ENCODE peak calls at places on chromosomes 11 and 22, in ten cellular contexts. J is spleen, L is K562, F is mammary epithelial cell, V is IMR-90, P is hepatocyte, M is GM23338, T is transverse colon, C is colonic mucosa, G is suprapubic skin. A is an unnamed sample.

GRCh38 chr11:40689823-40690222 is 769.6 kb downstream of the LRRC4C start:
- DNase-seq in J (no peak), L (no peak), F (no peak), V (no peak), P (no peak), M (no peak), T (no peak), C (no peak), G (no peak), A (no peak)

GRCh38 chr11:2305862-2306823 is 4.3 kb downstream of the TSPAN32 start:
- DNase-seq in J (peak; percentile 86), L (no peak), F (no peak), V (peak; percentile 85), P (peak; percentile 82), M (no peak), T (peak; percentile 73), C (peak; percentile 71), G (no peak), A (no peak)

GRCh38 chr11:130737866-130738431 is 178.3 kb downstream of the SNX19 start:
- DNase-seq in J (peak; percentile 47), L (no peak), F (no peak), V (peak; percentile 89), P (peak; percentile 41), M (no peak), T (no peak), C (no peak), G (no peak), A (no peak)

GRCh38 chr11:116112031-116112935 is 608.1 kb upstream of the CADM1 start:
- DNase-seq in J (no peak), L (no peak), F (peak; percentile 19), V (no peak), P (no peak), M (no peak), T (no peak), C (no peak), G (no peak), A (no peak)

GRCh38 chr11:59865031-59865430 is 1.3 kb downstream of the TCN1 start:
- DNase-seq in J (no peak), L (no peak), F (peak; percentile 82), V (no peak), P (no peak), M (no peak), T (no peak), C (no peak), G (no peak), A (no peak)

GRCh38 chr11:38791346-38791961 is 2193.4 kb upstream of the RAG2 start:
- DNase-seq in J (no peak), L (peak; percentile 43), F (peak; percentile 39), V (peak; percentile 58), P (peak; percentile 91), M (peak; percentile 75), T (no peak), C (peak; percentile 42), G (no peak), A (no peak)

GRCh38 chr11:68855205-68855978 is 13.7 kb upstream of the CPT1A start:
- DNase-seq in J (peak; percentile 90), L (no peak), F (no peak), V (peak; percentile 55), P (peak; percentile 75), M (peak; percentile 64), T (peak; percentile 41), C (peak; percentile 58), G (peak; percentile 70), A (peak; percentile 29)

GRCh38 chr22:35437038-35437437 is 37.1 kb downstream of the MCM5 start:
- DNase-seq in J (no peak), L (peak; percentile 89), F (no peak), V (no peak), P (no peak), M (peak; percentile 83), T (no peak), C (no peak), G (no peak), A (no peak)

GRCh38 chr22:44522526-44523170 is 24.6 kb upstream of the RTL6 start:
- DNase-seq in J (no peak), L (no peak), F (no peak), V (no peak), P (no peak), M (no peak), T (no peak), C (no peak), G (peak; percentile 48), A (no peak)

GRCh38 chr22:35631597-35631996 is 14.5 kb upstream of the MB start:
- DNase-seq in J (peak; percentile 68), L (peak; percentile 50), F (peak; percentile 21), V (no peak), P (peak; percentile 58), M (peak; percentile 92), T (peak; percentile 73), C (peak; percentile 70), G (no peak), A (no peak)

GRCh38 chr22:48957987-48958321 is 869.7 kb downstream of the BRD1 start:
- DNase-seq in J (peak; percentile 64), L (no peak), F (no peak), V (no peak), P (no peak), M (no peak), T (no peak), C (peak; percentile 2), G (no peak), A (no peak)

GRCh38 chr11:46342237-46342636 is 5.0 kb upstream of the DGKZ start:
- DNase-seq in J (no peak), L (no peak), F (no peak), V (no peak), P (peak; percentile 56), M (peak; percentile 69), T (no peak), C (no peak), G (no peak), A (no peak)

GRCh38 chr11:114478768-114479167 is 39.5 kb downstream of the REXO2 start:
- DNase-seq in J (no peak), L (no peak), F (peak; percentile 44), V (no peak), P (no peak), M (peak; percentile 22), T (no peak), C (no peak), G (no peak), A (no peak)

DNA sequence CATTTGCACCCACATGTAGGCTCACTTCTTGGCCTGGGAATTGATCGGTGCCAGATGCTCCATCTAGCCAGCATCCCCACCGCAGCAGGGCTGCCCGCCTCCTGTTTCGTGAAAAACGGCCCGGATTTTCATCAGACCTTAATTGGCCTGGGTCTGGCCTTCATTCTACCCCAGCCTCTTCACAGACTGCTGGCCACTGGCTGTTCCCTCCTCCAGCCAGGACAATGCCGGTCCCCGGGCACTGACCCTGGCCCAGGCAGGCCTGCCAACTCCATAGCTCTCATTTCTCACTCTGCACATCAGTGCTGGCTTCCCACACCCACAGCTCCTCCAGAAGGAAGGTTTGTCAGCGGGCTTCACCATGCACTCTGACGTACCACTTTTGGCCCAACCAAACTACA is 27.9 kb downstream of the TIMP3 start:
- DNase-seq in J (no peak), L (no peak), F (no peak), V (no peak), P (no peak), M (no peak), T (no peak), C (no peak), G (no peak), A (no peak)
- H3K27ac ChIP-seq in J (peak overlapping the region; percentile 72), L (no peak overlapping the region), F (no peak overlapping the region), V (no peak overlapping the region), P (no peak overlapping the region), M (no peak overlapping the region), T (no peak overlapping the region), C (no peak overlapping the region), G (peak overlapping the region; percentile 23), A (no peak overlapping the region)

GRCh38 chr22:27937453-27937852 is 18.4 kb upstream of the PITPNB start:
- DNase-seq in J (no peak), L (no peak), F (no peak), V (no peak), P (no peak), M (no peak), T (no peak), C (no peak), G (no peak), A (no peak)
- TF ChIP-seq CTCF in J (no peak), L (peak; percentile 16), F (peak; percentile 14), V (peak; percentile 19), P (no peak), M (no peak), T (no peak), C (no peak), G (no peak), A (no peak)

GRCh38 chr11:76335827-76336226 is 45.1 kb downstream of the THAP12 start:
- DNase-seq in J (no peak), L (no peak), F (no peak), V (no peak), P (no peak), M (no peak), T (no peak), C (peak; percentile 12), G (no peak), A (no peak)
- H3K27ac ChIP-seq in J (no peak overlapping the region), L (no peak overlapping the region), F (no peak overlapping the region), V (no peak overlapping the region), P (no peak overlapping the region), M (no peak overlapping the region), T (no peak overlapping the region), C (no peak overlapping the region), G (no peak overlapping the region), A (no peak overlapping the region)

DNA sequence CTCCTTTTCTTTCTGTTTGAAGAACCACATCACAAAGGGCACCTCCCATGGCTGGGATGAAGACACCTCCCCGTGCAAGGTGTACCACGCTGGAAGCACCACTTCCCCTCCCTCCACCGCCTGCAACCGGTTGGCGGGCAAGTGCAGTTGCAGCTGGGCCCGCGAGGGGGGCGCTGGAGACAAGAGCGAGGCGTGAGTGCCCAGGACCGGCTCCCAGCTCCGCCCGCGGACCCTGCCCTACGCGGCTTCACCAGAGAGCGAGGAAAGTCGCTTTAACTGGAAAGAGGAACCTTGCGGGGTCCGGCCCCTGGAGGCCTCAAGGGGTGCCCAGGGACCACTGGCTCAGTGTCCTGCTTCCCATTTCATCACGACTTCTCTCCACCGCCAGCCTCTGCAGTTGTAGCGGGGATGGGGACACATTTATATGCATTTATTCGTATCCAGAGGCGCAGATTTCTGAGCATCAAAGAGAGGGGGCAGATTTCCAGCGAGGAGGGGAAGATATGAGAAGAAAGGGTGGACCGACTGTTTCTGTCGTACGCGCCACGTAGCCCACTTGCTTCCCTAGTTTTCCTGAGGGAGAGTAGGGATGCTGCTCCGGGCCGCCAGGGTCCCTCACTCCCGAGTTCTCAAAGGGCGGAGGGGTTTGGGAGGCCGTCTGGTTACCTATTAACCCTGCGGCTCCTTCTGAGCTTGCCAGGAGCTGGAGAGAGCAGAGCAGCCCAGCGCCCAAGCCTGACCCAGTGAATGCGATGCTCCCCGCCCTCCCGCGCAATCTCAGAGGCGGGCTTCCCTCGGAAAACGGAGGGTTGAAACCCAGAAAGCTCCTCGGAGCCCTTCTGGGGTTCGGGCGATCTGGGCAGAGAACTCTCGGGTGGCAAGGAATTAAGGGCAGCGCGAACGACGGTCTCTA is 3.5 kb downstream of the ESAM start:
- DNase-seq in J (peak; percentile 94), L (peak; percentile 65), F (peak; percentile 45), V (peak; percentile 44), P (peak; percentile 94), M (peak; percentile 98), T (peak; percentile 91), C (peak; percentile 94), G (peak; percentile 87), A (peak; percentile 67)
- TF ChIP-seq CTCF in J (peak; percentile 46), L (peak; percentile 64), F (peak; percentile 49), V (peak; percentile 52), P (peak; percentile 65), M (peak; percentile 60), T (peak; percentile 72), C (peak; percentile 82), G (peak; percentile 81), A (peak; percentile 78)

GRCh38 chr11:65334696-65335295 is 1.1 kb downstream of the DPF2 start:
- DNase-seq in J (peak; percentile 1), L (no peak), F (no peak), V (no peak), P (no peak), M (no peak), T (no peak), C (no peak), G (no peak), A (no peak)
- H3K27ac ChIP-seq in J (no peak overlapping the region), L (peak overlapping the region; percentile 75), F (peak overlapping the region; percentile 75), V (peak overlapping the region; percentile 24), P (peak overlapping the region; percentile 87), M (no peak overlapping the region), T (peak overlapping the region; percentile 92), C (peak overlapping the region; percentile 73), G (no peak overlapping the region), A (no peak overlapping the region)